ENCODE peak calls at places on chromosomes 3 and 15, in eight cellular contexts. K is body of pancreas; F is OCI-LY7; U is CD8-positive, alpha-beta T cell; O is psoas muscle; J is Panc1; Q is heart left ventricle; Z is ovary. H is an unnamed sample.

GRCh38 chr3:171226794-171227193 is 200.3 kb upstream of the SLC2A2 start:
- DNase-seq in O (no peak), K (no peak), J (no peak), Q (no peak), Z (no peak), U (no peak), F (no peak), H (no peak)

GRCh38 chr3:138800248-138800647 is 34.5 kb downstream of the PIK3CB start:
- DNase-seq in Z (no peak), O (no peak), K (no peak), Q (no peak), U (no peak), J (no peak), F (no peak), H (no peak)

GRCh38 chr3:160747437-160747836 is 8.6 kb upstream of the PPM1L start:
- DNase-seq in F (no peak), K (no peak), Z (no peak), J (no peak), Q (no peak), U (no peak), O (no peak), H (no peak)

GRCh38 chr3:169215461-169215860 is 448.1 kb downstream of the MECOM start:
- DNase-seq in F (no peak), K (no peak), O (no peak), J (no peak), Z (no peak), Q (no peak), U (no peak), H (no peak)

GRCh38 chr3:195705081-195705991 is 15.4 kb upstream of the MUC20 start:
- DNase-seq in O (no peak), K (no peak), Z (no peak), F (no peak), Q (no peak), U (no peak), J (no peak), H (no peak)

GRCh38 chr3:10088256-10088655 is 19.8 kb downstream of the FANCD2OS start:
- DNase-seq in K (no peak), Q (no peak), Z (no peak), J (no peak), O (no peak), U (no peak), F (no peak), H (no peak)

GRCh38 chr3:31917303-31917903 is 63.7 kb downstream of the OSBPL10 start:
- DNase-seq in U (no peak), F (peak; percentile 91), Q (no peak), K (no peak), O (no peak), J (no peak), Z (no peak), H (no peak)

GRCh38 chr15:85854345-85855097 is 59.8 kb upstream of the KLHL25 start:
- DNase-seq in K (peak; percentile 61), Q (peak; percentile 41), F (peak; percentile 68), U (peak; percentile 44), Z (no peak), J (no peak), O (no peak), H (peak; percentile 40)

GRCh38 chr15:95346856-95347255 is 983.6 kb upstream of the NR2F2 start:
- DNase-seq in F (no peak), O (no peak), K (no peak), U (no peak), Q (no peak), Z (no peak), J (no peak), H (no peak)

GRCh38 chr3:126507886-126508285 is 9.7 kb downstream of the UROC1 start:
- DNase-seq in Z (no peak), U (no peak), Q (no peak), F (no peak), K (no peak), O (peak; percentile 34), J (no peak), H (no peak)

GRCh38 chr3:172696357-172696756 is 14.5 kb downstream of the NCEH1 start:
- DNase-seq in K (no peak), O (no peak), F (no peak), Z (no peak), J (no peak), U (no peak), Q (no peak), H (no peak)

GRCh38 chr3:49629451-49629850 is 44.7 kb upstream of the APEH start:
- DNase-seq in J (no peak), U (no peak), K (no peak), Q (no peak), O (no peak), Z (no peak), F (no peak), H (no peak)

GRCh38 chr3:16467368-16467767 is 46.1 kb downstream of the RFTN1 start:
- DNase-seq in U (peak; percentile 58), K (no peak), J (no peak), Z (no peak), F (no peak), O (no peak), Q (no peak), H (no peak)

GRCh38 chr3:66381621-66382020 is 119.2 kb downstream of the LRIG1 start:
- DNase-seq in O (peak; percentile 66), Z (no peak), K (peak; percentile 65), F (no peak), Q (no peak), U (no peak), J (no peak), H (no peak)

GRCh38 chr3:105835606-105836005 is 33.2 kb downstream of the CBLB start:
- DNase-seq in Z (no peak), F (no peak), K (no peak), U (no peak), J (no peak), O (no peak), Q (no peak), H (no peak)

GRCh38 chr3:177673105-177673804 is 476.0 kb upstream of the TBL1XR1 start:
- DNase-seq in Z (no peak), U (no peak), J (no peak), Q (no peak), F (no peak), K (peak; percentile 37), O (no peak), H (no peak)

GRCh38 chr3:63912768-63913588 is 795 bp upstream of the SCAANT1 start:
- DNase-seq in F (peak; percentile 33), J (no peak), O (peak; percentile 70), U (peak; percentile 60), Z (peak; percentile 78), K (peak; percentile 85), Q (peak; percentile 50), H (peak; percentile 31)

GRCh38 chr15:66186049-66186825 is 67.3 kb downstream of the MEGF11 start:
- DNase-seq in F (no peak), K (no peak), U (no peak), Q (no peak), O (no peak), Z (no peak), J (no peak), H (no peak)

GRCh38 chr3:66722675-66723074 is 221.9 kb upstream of the LRIG1 start:
- DNase-seq in O (no peak), U (no peak), K (peak; percentile 23), Z (peak; percentile 70), J (no peak), F (no peak), Q (peak; percentile 21), H (no peak)

GRCh38 chr3:44414517-44415090 is 62.9 kb downstream of the ZNF445 start:
- DNase-seq in U (no peak), F (no peak), J (no peak), Q (no peak), Z (no peak), O (no peak), K (no peak), H (no peak)

GRCh38 chr3:197953881-197954280 is 3.9 kb downstream of the RPL35A start:
- DNase-seq in F (no peak), O (no peak), J (no peak), Z (no peak), Q (peak; percentile 70), K (no peak), U (no peak), H (no peak)
- H3K4me1 ChIP-seq in F (peaks cover 47% of the 10 kb centered on the region), O (peaks cover 34% of the 10 kb centered on the region), J (peaks cover 58% of the 10 kb centered on the region), Z (peaks cover 7% of the 10 kb centered on the region), Q (peaks cover 60% of the 10 kb centered on the region), K (peaks cover 47% of the 10 kb centered on the region), U (peaks cover 43% of the 10 kb centered on the region), H (no peaks in the 10 kb centered on the region)

GRCh38 chr15:98803228-98804056 is 155.1 kb downstream of the IGF1R start:
- DNase-seq in Q (no peak), O (no peak), K (no peak), F (no peak), Z (no peak), J (no peak), U (no peak), H (no peak)

GRCh38 chr15:98806275-98806895 is 158.0 kb downstream of the IGF1R start:
- DNase-seq in U (no peak), O (no peak), K (no peak), Q (no peak), Z (no peak), J (no peak), F (no peak), H (no peak)

GRCh38 chr15:98802187-98802586 is 153.8 kb downstream of the IGF1R start:
- DNase-seq in J (no peak), F (no peak), Q (no peak), Z (no peak), U (no peak), K (no peak), O (no peak), H (no peak)

GRCh38 chr15:98805434-98806274 is 157.3 kb downstream of the IGF1R start:
- DNase-seq in K (no peak), Q (no peak), Z (no peak), O (no peak), U (no peak), F (no peak), J (no peak), H (peak; percentile 29)

GRCh38 chr15:98804057-98804380 is 155.7 kb downstream of the IGF1R start:
- DNase-seq in Q (no peak), J (no peak), O (no peak), Z (no peak), K (no peak), F (no peak), U (no peak), H (no peak)
- TF ChIP-seq CTCF in Q (peak; percentile 11), J (peak; percentile 38), O (no peak), Z (no peak), K (peak; percentile 7), F (no peak), U (no peak), H (peak; percentile 39)

DNA sequence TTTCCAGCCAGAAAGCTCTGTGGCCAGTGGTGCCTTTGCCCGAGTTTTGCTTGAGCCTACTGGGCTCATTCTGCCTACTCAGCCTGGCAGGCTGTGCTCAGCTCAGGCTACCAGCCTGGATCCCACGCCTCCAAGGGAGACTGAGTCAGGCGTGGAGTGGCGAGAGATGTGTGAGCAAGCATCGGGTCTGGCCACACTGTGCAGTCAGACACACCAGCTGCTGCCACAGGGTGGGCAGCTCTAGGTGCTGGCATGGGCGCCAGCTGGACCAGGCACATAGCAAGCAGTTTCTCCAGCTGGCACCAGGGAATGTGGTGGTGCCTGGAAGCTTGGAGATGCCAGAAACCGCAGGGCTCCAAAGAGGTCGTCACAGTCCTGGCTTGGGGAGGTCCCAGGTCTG is 498.5 kb upstream of the CNTN4 start:
- DNase-seq in Z (no peak), U (no peak), Q (no peak), J (no peak), F (no peak), K (no peak), O (no peak), H (no peak)
- H3K9me3 ChIP-seq in Z (no peaks in the 10 kb centered on the region), U (no peaks in the 10 kb centered on the region), Q (no peaks in the 10 kb centered on the region), J (no peaks in the 10 kb centered on the region), F (no peaks in the 10 kb centered on the region), K (no peaks in the 10 kb centered on the region), O (no peaks in the 10 kb centered on the region), H (no peaks in the 10 kb centered on the region)

GRCh38 chr3:180804871-180805430 is 107.5 kb upstream of the FXR1 start:
- DNase-seq in F (no peak), J (no peak), Q (no peak), K (no peak), Z (peak; percentile 30), O (no peak), U (no peak), H (peak; percentile 27)

GRCh38 chr3:180802837-180803236 is 109.6 kb upstream of the FXR1 start:
- DNase-seq in J (peak; percentile 10), F (peak; percentile 22), O (no peak), K (no peak), Q (no peak), Z (no peak), U (no peak), H (no peak)
- H3K4me1 ChIP-seq in J (no peaks in the 10 kb centered on the region), F (no peaks in the 10 kb centered on the region), O (peaks cover 12% of the 10 kb centered on the region), K (no peaks in the 10 kb centered on the region), Q (peaks cover 10% of the 10 kb centered on the region), Z (no peaks in the 10 kb centered on the region), U (no peaks in the 10 kb centered on the region), H (peaks cover 3% of the 10 kb centered on the region)